ENCODE peak calls at places on chromosomes 6 and 20, in five cellular contexts. A is heart left ventricle, M is HCT116, C is spleen, F is K562. Z is an unnamed sample.

GRCh38 chr20:16544949-16545348 is 28.3 kb downstream of the KIF16B start:
- DNase-seq in A (no peak), C (no peak), M (no peak), F (no peak), Z (no peak)

GRCh38 chr6:170174771-170175643 is 115.9 kb downstream of the DLL1 start:
- DNase-seq in M (no peak), C (peak), F (no peak), A (no peak), Z (peak)

GRCh38 chr6:21082091-21082490 is 511.5 kb upstream of the SOX4 start:
- DNase-seq in F (no peak), M (no peak), A (no peak), C (no peak), Z (no peak)

GRCh38 chr6:169643521-169643920 is 58.3 kb downstream of the WDR27 start:
- DNase-seq in C (no peak), F (no peak), A (no peak), M (no peak), Z (no peak)

GRCh38 chr6:157549468-157549745 is 168.4 kb downstream of the ZDHHC14 start:
- DNase-seq in M (no peak), C (no peak), F (no peak), A (no peak), Z (no peak)

GRCh38 chr6:169169941-169170582 is 83.6 kb downstream of the THBS2 start:
- DNase-seq in F (no peak), A (no peak), C (no peak), M (no peak), Z (no peak)

GRCh38 chr20:19498756-19499155 is 259.3 kb upstream of the RIN2 start:
- DNase-seq in M (no peak), C (no peak), F (no peak), A (no peak), Z (no peak)

GRCh38 chr6:75882734-75883133 is 133.7 kb downstream of the MYO6 start:
- DNase-seq in F (no peak), M (no peak), A (no peak), C (no peak), Z (no peak)

GRCh38 chr20:63432577-63433061 is 39.8 kb downstream of the KCNQ2 start:
- DNase-seq in C (no peak), F (peak), M (peak), A (no peak), Z (no peak)

GRCh38 chr6:14716499-14717146 is 529.2 kb upstream of the JARID2 start:
- DNase-seq in C (no peak), A (no peak), F (no peak), M (no peak), Z (peak)

GRCh38 chr20:1946762-1947534 is 46.9 kb downstream of the PDYN start:
- DNase-seq in C (peak), F (no peak), A (peak), M (no peak), Z (no peak)

GRCh38 chr6:45448417-45449389 is 71.0 kb upstream of the SUPT3H start:
- DNase-seq in M (no peak), A (no peak), C (no peak), F (no peak), Z (no peak)

GRCh38 chr6:56868687-56869086 is 86.2 kb upstream of the BEND6 start:
- DNase-seq in A (no peak), F (no peak), C (no peak), M (no peak), Z (no peak)

GRCh38 chr6:33207569-33208088 is 671 bp upstream of the RING1 start:
- DNase-seq in M (no peak), A (peak), C (peak), F (peak), Z (no peak)

GRCh38 chr20:24111858-24112257 is 123.3 kb upstream of the GGTLC1 start:
- DNase-seq in M (no peak), F (no peak), C (no peak), A (no peak), Z (no peak)

GRCh38 chr6:79048611-79049010 is 29.4 kb downstream of the PHIP start:
- DNase-seq in C (no peak), A (no peak), F (peak), M (peak), Z (no peak)

GRCh38 chr6:101296184-101296583 is 97.3 kb upstream of the GRIK2 start:
- DNase-seq in C (no peak), F (no peak), A (no peak), M (no peak), Z (no peak)

GRCh38 chr6:56842602-56843475 is 112.1 kb upstream of the BEND6 start:
- DNase-seq in A (peak), M (no peak), F (no peak), C (peak), Z (no peak)

GRCh38 chr20:58420798-58421496 is 31.9 kb downstream of the VAPB start:
- DNase-seq in C (no peak), M (peak), A (no peak), F (no peak), Z (no peak)

GRCh38 chr6:17842014-17842776 is 135.5 kb upstream of the NUP153 start:
- DNase-seq in A (no peak), M (no peak), C (no peak), F (peak), Z (no peak)
- TF ChIP-seq POLR2A in A (no peak), M (no peak), C (no peak), F (no peak), Z (no peak)

GRCh38 chr6:41489284-41489851 is 56.8 kb upstream of the FOXP4 start:
- DNase-seq in F (no peak), M (no peak), A (no peak), C (peak), Z (no peak)

GRCh38 chr6:41492261-41492891 is 53.8 kb upstream of the FOXP4 start:
- DNase-seq in C (no peak), M (no peak), A (no peak), F (no peak), Z (no peak)

GRCh38 chr6:41488064-41488391 is 58.2 kb upstream of the FOXP4 start:
- DNase-seq in M (no peak), C (no peak), A (no peak), F (no peak), Z (no peak)

GRCh38 chr6:41483943-41484342 is 62.2 kb upstream of the FOXP4 start:
- DNase-seq in F (no peak), C (no peak), A (no peak), M (no peak), Z (no peak)

GRCh38 chr6:41488392-41489129 is 57.6 kb upstream of the FOXP4 start:
- DNase-seq in A (peak), F (no peak), M (no peak), C (peak), Z (no peak)
- TF ChIP-seq CTCF in A (no peak), F (no peak), M (no peak), C (no peak), Z (no peak)

GRCh38 chr20:50271674-50272412 is 81.2 kb downstream of the CEBPB start:
- DNase-seq in F (no peak), M (no peak), A (peak), C (peak), Z (peak)

GRCh38 chr20:50271201-50271600 is 80.6 kb downstream of the CEBPB start:
- DNase-seq in M (no peak), C (no peak), F (no peak), A (no peak), Z (no peak)

GRCh38 chr20:50273601-50274491 is 83.2 kb downstream of the CEBPB start:
- DNase-seq in M (no peak), F (no peak), A (no peak), C (no peak), Z (peak)

GRCh38 chr20:50270569-50270968 is 79.9 kb downstream of the CEBPB start:
- DNase-seq in C (peak), M (no peak), A (peak), F (no peak), Z (peak)

GRCh38 chr20:50272413-50273120 is 81.9 kb downstream of the CEBPB start:
- DNase-seq in C (no peak), M (no peak), A (no peak), F (no peak), Z (no peak)
- TF ChIP-seq POLR2A in C (no peak), M (no peak), A (no peak), F (no peak), Z (no peak)

DNA sequence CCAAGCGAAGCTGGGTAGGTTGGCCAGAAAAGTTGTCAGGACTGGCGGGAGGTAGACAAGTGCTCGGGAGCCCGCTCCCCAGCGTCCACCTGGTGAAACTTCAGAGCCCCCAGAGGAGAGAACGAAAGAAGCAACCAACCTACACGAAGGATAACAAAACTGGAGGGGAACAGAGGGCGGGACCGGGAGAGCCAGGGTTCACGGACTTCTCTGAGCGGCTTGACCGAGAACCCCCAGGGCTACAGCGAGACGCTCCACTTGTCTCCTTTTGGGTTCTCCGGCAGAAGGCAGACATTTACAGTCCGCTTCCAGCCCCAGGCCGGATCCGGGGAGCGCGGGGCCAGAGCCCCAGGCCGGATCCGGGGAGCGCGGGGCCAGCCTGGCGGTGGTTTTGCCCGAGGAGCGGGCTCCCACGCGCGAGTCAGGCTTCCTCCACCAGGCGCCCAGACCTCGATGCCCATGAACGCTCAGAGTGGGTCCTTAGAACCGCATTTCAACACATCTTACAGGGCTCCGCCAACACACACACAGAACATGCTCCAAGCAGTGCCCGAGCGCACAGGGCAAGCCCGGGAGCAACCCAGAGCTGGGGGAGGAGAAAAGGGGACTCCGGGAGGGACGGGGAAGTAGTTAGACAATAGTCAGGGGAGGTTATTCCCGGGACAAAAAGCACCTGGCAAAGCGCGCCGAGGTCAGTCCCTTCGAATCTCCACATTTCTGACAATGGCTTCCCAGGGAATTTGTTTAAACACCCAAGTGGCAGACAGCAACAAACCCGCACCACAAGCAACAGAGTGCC is 1.1 kb downstream of the PTPRK start:
- DNase-seq in F (no peak), M (no peak), A (peak), C (peak), Z (peak)
- TF ChIP-seq CTCF in F (no peak), M (peak), A (peak), C (no peak), Z (no peak)

DNA sequence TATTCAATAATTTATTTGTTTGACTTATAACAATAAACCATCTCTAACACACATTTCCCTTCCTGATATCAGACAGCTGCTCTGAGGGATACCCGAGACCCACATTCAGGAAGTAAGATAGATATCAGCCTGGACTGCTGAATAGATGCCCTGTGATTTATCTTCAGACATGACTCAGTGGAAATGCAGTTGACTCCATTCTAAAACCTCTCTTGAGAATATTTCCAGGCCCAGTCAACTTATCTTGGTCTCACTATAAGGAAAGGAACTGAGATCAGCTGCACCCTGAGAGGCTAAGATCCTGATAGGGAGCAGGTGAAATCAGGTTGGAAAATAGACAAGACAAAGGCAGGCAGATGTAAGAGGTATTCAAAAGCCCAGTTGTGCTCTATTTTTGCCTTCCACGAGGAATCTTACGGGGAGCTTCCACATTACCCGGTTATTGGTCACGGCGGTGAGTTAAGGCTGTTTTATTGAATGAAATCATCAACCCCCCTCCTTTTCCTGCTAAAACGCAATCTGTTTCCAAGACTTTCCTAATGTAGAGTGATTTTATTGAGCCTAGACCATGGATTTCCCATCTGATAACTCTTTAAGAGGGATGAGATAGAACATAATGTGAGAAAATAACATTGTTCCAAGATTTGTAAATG is 25.5 kb downstream of the C6orf15 start:
- DNase-seq in A (no peak), C (no peak), F (no peak), M (no peak), Z (no peak)
- TF ChIP-seq POLR2A in A (no peak), C (no peak), F (no peak), M (no peak), Z (no peak)

Z was measured in lower leg skin.